ENCODE peak calls at places on chromosome 7, in eight cellular contexts. One of them, this sample, is unnamed.

GRCh38 chr7:82194011-82194410 is 249.6 kb downstream of the CACNA2D1 start:
- DNase-seq in left ventricle myocardium inferior: no peak
- DNase-seq in CD8-positive, alpha-beta T cell: no peak
- DNase-seq in colonic mucosa: no peak
- DNase-seq in psoas muscle: no peak
- DNase-seq in gastrocnemius medialis: no peak
- DNase-seq in AG04449: no peak
- DNase-seq in tibial artery: peak
- DNase-seq in this sample: no peak

GRCh38 chr7:135076882-135077281 is 71.0 kb upstream of the TMEM140 start:
- DNase-seq in left ventricle myocardium inferior: no peak
- DNase-seq in CD8-positive, alpha-beta T cell: no peak
- DNase-seq in colonic mucosa: no peak
- DNase-seq in psoas muscle: no peak
- DNase-seq in gastrocnemius medialis: no peak
- DNase-seq in AG04449: no peak
- DNase-seq in tibial artery: no peak
- DNase-seq in this sample: no peak

GRCh38 chr7:85630904-85631582 is 444.2 kb upstream of the SEMA3D start:
- DNase-seq in left ventricle myocardium inferior: no peak
- DNase-seq in CD8-positive, alpha-beta T cell: no peak
- DNase-seq in colonic mucosa: no peak
- DNase-seq in psoas muscle: no peak
- DNase-seq in gastrocnemius medialis: no peak
- DNase-seq in AG04449: no peak
- DNase-seq in tibial artery: no peak
- DNase-seq in this sample: no peak

GRCh38 chr7:144818516-144818915 is 17.3 kb downstream of the TPK1 start:
- DNase-seq in left ventricle myocardium inferior: no peak
- DNase-seq in CD8-positive, alpha-beta T cell: peak
- DNase-seq in colonic mucosa: no peak
- DNase-seq in psoas muscle: no peak
- DNase-seq in gastrocnemius medialis: no peak
- DNase-seq in AG04449: no peak
- DNase-seq in tibial artery: no peak
- DNase-seq in this sample: no peak

GRCh38 chr7:33287738-33288137 is 158.4 kb downstream of the BBS9 start:
- DNase-seq in left ventricle myocardium inferior: no peak
- DNase-seq in CD8-positive, alpha-beta T cell: no peak
- DNase-seq in colonic mucosa: no peak
- DNase-seq in psoas muscle: no peak
- DNase-seq in gastrocnemius medialis: no peak
- DNase-seq in AG04449: no peak
- DNase-seq in tibial artery: no peak
- DNase-seq in this sample: no peak

GRCh38 chr7:151867912-151868804 is 8.8 kb downstream of the PRKAG2 start:
- DNase-seq in left ventricle myocardium inferior: peak
- DNase-seq in CD8-positive, alpha-beta T cell: no peak
- DNase-seq in colonic mucosa: no peak
- DNase-seq in psoas muscle: peak
- DNase-seq in gastrocnemius medialis: no peak
- DNase-seq in AG04449: no peak
- DNase-seq in tibial artery: no peak
- DNase-seq in this sample: no peak

GRCh38 chr7:55193245-55193644 is 171.9 kb upstream of the LANCL2 start:
- DNase-seq in left ventricle myocardium inferior: no peak
- DNase-seq in CD8-positive, alpha-beta T cell: no peak
- DNase-seq in colonic mucosa: no peak
- DNase-seq in psoas muscle: no peak
- DNase-seq in gastrocnemius medialis: no peak
- DNase-seq in AG04449: no peak
- DNase-seq in tibial artery: no peak
- DNase-seq in this sample: no peak

GRCh38 chr7:142438235-142438922 is 180.5 kb upstream of the PRSS58 start:
- DNase-seq in left ventricle myocardium inferior: no peak
- DNase-seq in CD8-positive, alpha-beta T cell: no peak
- DNase-seq in colonic mucosa: peak
- DNase-seq in psoas muscle: no peak
- DNase-seq in gastrocnemius medialis: no peak
- DNase-seq in AG04449: no peak
- DNase-seq in tibial artery: no peak
- DNase-seq in this sample: peak

GRCh38 chr7:127920787-127921438 is 110.3 kb downstream of the LRRC4 start:
- DNase-seq in left ventricle myocardium inferior: no peak
- DNase-seq in CD8-positive, alpha-beta T cell: no peak
- DNase-seq in colonic mucosa: no peak
- DNase-seq in psoas muscle: no peak
- DNase-seq in gastrocnemius medialis: no peak
- DNase-seq in AG04449: no peak
- DNase-seq in tibial artery: no peak
- DNase-seq in this sample: no peak

GRCh38 chr7:76008156-76008687 is 13.8 kb upstream of the TMEM120A start:
- DNase-seq in left ventricle myocardium inferior: no peak
- DNase-seq in CD8-positive, alpha-beta T cell: peak
- DNase-seq in colonic mucosa: no peak
- DNase-seq in psoas muscle: no peak
- DNase-seq in gastrocnemius medialis: no peak
- DNase-seq in AG04449: no peak
- DNase-seq in tibial artery: no peak
- DNase-seq in this sample: no peak

GRCh38 chr7:594212-594913 is 74.7 kb upstream of the PDGFA start:
- DNase-seq in left ventricle myocardium inferior: no peak
- DNase-seq in CD8-positive, alpha-beta T cell: no peak
- DNase-seq in colonic mucosa: no peak
- DNase-seq in psoas muscle: peak
- DNase-seq in gastrocnemius medialis: no peak
- DNase-seq in AG04449: no peak
- DNase-seq in tibial artery: no peak
- DNase-seq in this sample: no peak

GRCh38 chr7:151406886-151407583 is 2.8 kb downstream of the WDR86 start:
- DNase-seq in left ventricle myocardium inferior: no peak
- DNase-seq in CD8-positive, alpha-beta T cell: no peak
- DNase-seq in colonic mucosa: no peak
- DNase-seq in psoas muscle: peak
- DNase-seq in gastrocnemius medialis: no peak
- DNase-seq in AG04449: no peak
- DNase-seq in tibial artery: no peak
- DNase-seq in this sample: no peak

GRCh38 chr7:33237034-33237433 is 107.7 kb downstream of the BBS9 start:
- DNase-seq in left ventricle myocardium inferior: no peak
- DNase-seq in CD8-positive, alpha-beta T cell: no peak
- DNase-seq in colonic mucosa: no peak
- DNase-seq in psoas muscle: no peak
- DNase-seq in gastrocnemius medialis: no peak
- DNase-seq in AG04449: no peak
- DNase-seq in tibial artery: no peak
- DNase-seq in this sample: no peak

GRCh38 chr7:108454674-108455523 is 1.3 kb downstream of the NRCAM start:
- DNase-seq in left ventricle myocardium inferior: no peak
- DNase-seq in CD8-positive, alpha-beta T cell: no peak
- DNase-seq in colonic mucosa: no peak
- DNase-seq in psoas muscle: no peak
- DNase-seq in gastrocnemius medialis: no peak
- DNase-seq in AG04449: no peak
- DNase-seq in tibial artery: no peak
- DNase-seq in this sample: no peak

GRCh38 chr7:140230862-140231778 is 54.3 kb upstream of the KDM7A start:
- DNase-seq in left ventricle myocardium inferior: peak
- DNase-seq in CD8-positive, alpha-beta T cell: peak
- DNase-seq in colonic mucosa: peak
- DNase-seq in psoas muscle: peak
- DNase-seq in gastrocnemius medialis: no peak
- DNase-seq in AG04449: no peak
- DNase-seq in tibial artery: no peak
- DNase-seq in this sample: no peak

GRCh38 chr7:50727711-50728110 is 55.0 kb downstream of the GRB10 start:
- DNase-seq in left ventricle myocardium inferior: no peak
- DNase-seq in CD8-positive, alpha-beta T cell: no peak
- DNase-seq in colonic mucosa: no peak
- DNase-seq in psoas muscle: no peak
- DNase-seq in gastrocnemius medialis: no peak
- DNase-seq in AG04449: no peak
- DNase-seq in tibial artery: no peak
- DNase-seq in this sample: no peak

GRCh38 chr7:114791771-114792170 is 130.1 kb upstream of the MDFIC start:
- DNase-seq in left ventricle myocardium inferior: no peak
- DNase-seq in CD8-positive, alpha-beta T cell: no peak
- DNase-seq in colonic mucosa: no peak
- DNase-seq in psoas muscle: no peak
- DNase-seq in gastrocnemius medialis: no peak
- DNase-seq in AG04449: no peak
- DNase-seq in tibial artery: no peak
- DNase-seq in this sample: no peak

GRCh38 chr7:2241580-2242540 is at the start of the genes MRM2 and NUDT1:
- DNase-seq in left ventricle myocardium inferior: peak
- DNase-seq in CD8-positive, alpha-beta T cell: peak
- DNase-seq in colonic mucosa: peak
- DNase-seq in psoas muscle: peak
- DNase-seq in gastrocnemius medialis: peak
- DNase-seq in AG04449: no peak
- DNase-seq in tibial artery: peak
- DNase-seq in this sample: no peak

GRCh38 chr7:134758981-134759380 is 20.5 kb upstream of the CALD1 start:
- DNase-seq in left ventricle myocardium inferior: no peak
- DNase-seq in CD8-positive, alpha-beta T cell: no peak
- DNase-seq in colonic mucosa: no peak
- DNase-seq in psoas muscle: no peak
- DNase-seq in gastrocnemius medialis: no peak
- DNase-seq in AG04449: no peak
- DNase-seq in tibial artery: no peak
- DNase-seq in this sample: no peak

GRCh38 chr7:134316539-134317344 is at the start of gene SLC35B4:
- DNase-seq in left ventricle myocardium inferior: peak
- DNase-seq in CD8-positive, alpha-beta T cell: peak
- DNase-seq in colonic mucosa: peak
- DNase-seq in psoas muscle: peak
- DNase-seq in gastrocnemius medialis: peak
- DNase-seq in AG04449: peak
- DNase-seq in tibial artery: peak
- DNase-seq in this sample: peak

GRCh38 chr7:142882338-142882678 is 3.2 kb downstream of the TRPV6 start:
- DNase-seq in left ventricle myocardium inferior: no peak
- DNase-seq in CD8-positive, alpha-beta T cell: no peak
- DNase-seq in colonic mucosa: no peak
- DNase-seq in psoas muscle: no peak
- DNase-seq in gastrocnemius medialis: no peak
- DNase-seq in AG04449: no peak
- DNase-seq in tibial artery: no peak
- DNase-seq in this sample: no peak

GRCh38 chr7:90879924-90880323 is 283.8 kb downstream of the CDK14 start:
- DNase-seq in left ventricle myocardium inferior: peak
- DNase-seq in CD8-positive, alpha-beta T cell: no peak
- DNase-seq in colonic mucosa: no peak
- DNase-seq in psoas muscle: peak
- DNase-seq in gastrocnemius medialis: no peak
- DNase-seq in AG04449: no peak
- DNase-seq in tibial artery: no peak
- DNase-seq in this sample: no peak

GRCh38 chr7:90877201-90877600 is 281.1 kb downstream of the CDK14 start:
- DNase-seq in left ventricle myocardium inferior: no peak
- DNase-seq in CD8-positive, alpha-beta T cell: no peak
- DNase-seq in colonic mucosa: no peak
- DNase-seq in psoas muscle: no peak
- DNase-seq in gastrocnemius medialis: no peak
- DNase-seq in AG04449: no peak
- DNase-seq in tibial artery: no peak
- DNase-seq in this sample: no peak

GRCh38 chr7:90876701-90877100 is 280.6 kb downstream of the CDK14 start:
- DNase-seq in left ventricle myocardium inferior: no peak
- DNase-seq in CD8-positive, alpha-beta T cell: no peak
- DNase-seq in colonic mucosa: no peak
- DNase-seq in psoas muscle: no peak
- DNase-seq in gastrocnemius medialis: no peak
- DNase-seq in AG04449: no peak
- DNase-seq in tibial artery: no peak
- DNase-seq in this sample: no peak
- TF ChIP-seq CTCF in left ventricle myocardium inferior: no peak
- TF ChIP-seq CTCF in CD8-positive, alpha-beta T cell: no peak
- TF ChIP-seq CTCF in colonic mucosa: no peak
- TF ChIP-seq CTCF in psoas muscle: no peak
- TF ChIP-seq CTCF in gastrocnemius medialis: no peak
- TF ChIP-seq CTCF in AG04449: no peak
- TF ChIP-seq CTCF in tibial artery: no peak
- TF ChIP-seq CTCF in this sample: no peak

DNA sequence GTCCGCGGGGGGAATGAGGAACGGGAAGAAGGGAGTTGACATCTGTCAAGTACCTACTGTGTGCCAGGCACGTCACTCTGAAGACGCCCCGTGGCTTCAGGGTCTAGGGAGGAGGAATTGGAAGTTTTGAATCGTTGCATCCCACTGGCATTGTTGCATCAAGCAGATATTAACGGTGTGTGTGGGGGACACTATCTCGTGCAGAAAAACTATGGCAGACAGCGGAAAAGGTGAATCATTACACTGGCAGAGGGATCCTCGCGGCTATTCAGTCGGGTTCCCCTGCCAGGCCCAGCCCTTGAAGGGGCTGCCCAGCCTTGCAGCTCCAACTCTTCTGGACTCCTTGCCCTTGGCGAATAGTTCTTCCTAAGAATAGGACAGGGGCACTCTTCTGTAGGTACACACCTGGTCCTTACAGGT is 1.0 kb upstream of the KIAA1549 start:
- DNase-seq in left ventricle myocardium inferior: no peak
- DNase-seq in CD8-positive, alpha-beta T cell: no peak
- DNase-seq in colonic mucosa: no peak
- DNase-seq in psoas muscle: no peak
- DNase-seq in gastrocnemius medialis: no peak
- DNase-seq in AG04449: no peak
- DNase-seq in tibial artery: no peak
- DNase-seq in this sample: no peak
- H3K4me3 ChIP-seq in left ventricle myocardium inferior: peak
- H3K4me3 ChIP-seq in CD8-positive, alpha-beta T cell: peak
- H3K4me3 ChIP-seq in colonic mucosa: peak
- H3K4me3 ChIP-seq in psoas muscle: peak
- H3K4me3 ChIP-seq in gastrocnemius medialis: peak
- H3K4me3 ChIP-seq in AG04449: peak
- H3K4me3 ChIP-seq in tibial artery: peak
- H3K4me3 ChIP-seq in this sample: peak

GRCh38 chr7:44964384-44964830 is 14.4 kb downstream of the MYO1G start:
- DNase-seq in left ventricle myocardium inferior: no peak
- DNase-seq in CD8-positive, alpha-beta T cell: no peak
- DNase-seq in colonic mucosa: no peak
- DNase-seq in psoas muscle: no peak
- DNase-seq in gastrocnemius medialis: no peak
- DNase-seq in AG04449: no peak
- DNase-seq in tibial artery: no peak
- DNase-seq in this sample: no peak
- TF ChIP-seq CTCF in left ventricle myocardium inferior: no peak
- TF ChIP-seq CTCF in CD8-positive, alpha-beta T cell: no peak
- TF ChIP-seq CTCF in colonic mucosa: no peak
- TF ChIP-seq CTCF in psoas muscle: no peak
- TF ChIP-seq CTCF in gastrocnemius medialis: no peak
- TF ChIP-seq CTCF in AG04449: peak
- TF ChIP-seq CTCF in tibial artery: no peak
- TF ChIP-seq CTCF in this sample: peak

DNA sequence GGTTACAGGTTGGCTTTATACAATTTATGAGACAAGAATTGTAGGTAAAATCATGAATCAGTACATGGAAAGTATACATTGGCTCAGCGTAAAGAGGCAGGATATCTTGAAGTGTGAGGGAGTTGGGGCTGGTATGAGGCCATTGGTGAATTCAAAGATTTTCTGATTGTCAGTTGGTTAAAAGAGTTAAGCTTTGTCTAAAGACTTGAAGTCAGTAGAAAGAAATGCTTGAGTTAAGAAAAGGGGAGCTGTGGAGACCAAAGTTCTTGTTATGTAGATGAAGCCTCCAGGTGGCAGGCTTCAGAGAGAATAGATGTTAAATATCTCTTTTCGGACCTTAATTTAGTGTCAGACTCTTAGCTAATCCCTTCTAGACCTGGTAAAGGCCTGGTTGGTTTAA is 341.0 kb downstream of the GALNT17 start:
- DNase-seq in left ventricle myocardium inferior: no peak
- DNase-seq in CD8-positive, alpha-beta T cell: no peak
- DNase-seq in colonic mucosa: no peak
- DNase-seq in psoas muscle: no peak
- DNase-seq in gastrocnemius medialis: no peak
- DNase-seq in AG04449: no peak
- DNase-seq in tibial artery: no peak
- DNase-seq in this sample: no peak
- H3K4me3 ChIP-seq in left ventricle myocardium inferior: no peak
- H3K4me3 ChIP-seq in CD8-positive, alpha-beta T cell: no peak
- H3K4me3 ChIP-seq in colonic mucosa: no peak
- H3K4me3 ChIP-seq in psoas muscle: no peak
- H3K4me3 ChIP-seq in gastrocnemius medialis: no peak
- H3K4me3 ChIP-seq in AG04449: no peak
- H3K4me3 ChIP-seq in tibial artery: no peak
- H3K4me3 ChIP-seq in this sample: no peak

This sample was measured in GM12864.